ENCODE peak calls at places on chromosomes 4 and X, in nine cellular contexts. Y is naive B cell, Z is A673, N is stomach, R is neural progenitor cell, X is COR-L47, O is D721Med, E is brain microvascular endothelial cell, G is NCI-H1105 treated with DMSO at 0.1 percent for 48 hours. H is an unnamed sample.

GRCh38 chrX:55056820-55057690 is 17.8 kb upstream of the PAGE2B start:
- DNase-seq in Y (peak), Z (no peak), N (no peak), R (no peak), X (no peak), O (no peak), E (peak), G (peak), H (no peak)

GRCh38 chrX:13120017-13120416 is 75.6 kb upstream of the FAM9C start:
- DNase-seq in Y (no peak), Z (no peak), N (peak), R (peak), X (no peak), O (no peak), E (peak), G (no peak), H (no peak)

GRCh38 chr4:153669838-153670237 is 14.2 kb upstream of the TLR2 start:
- DNase-seq in Y (no peak), Z (no peak), N (no peak), R (no peak), X (no peak), O (no peak), E (no peak), G (no peak), H (no peak)

GRCh38 chr4:15651682-15652081 is 3.5 kb downstream of the FBXL5 start:
- DNase-seq in Y (no peak), Z (no peak), N (no peak), R (no peak), X (no peak), O (no peak), E (no peak), G (no peak), H (no peak)

GRCh38 chrX:104420907-104421306 is 145.1 kb upstream of the IL1RAPL2 start:
- DNase-seq in Y (no peak), Z (peak), N (no peak), R (no peak), X (no peak), O (no peak), E (no peak), G (no peak), H (no peak)

GRCh38 chrX:56813318-56813837 is 84.3 kb downstream of the NBDY start:
- DNase-seq in Y (no peak), Z (no peak), N (no peak), R (no peak), X (no peak), O (no peak), E (peak), G (no peak), H (no peak)

GRCh38 chr4:86934147-86934771 is 552 bp upstream of the AFF1 start:
- DNase-seq in Y (peak), Z (no peak), N (no peak), R (peak), X (no peak), O (no peak), E (no peak), G (no peak), H (no peak)

GRCh38 chr4:27836505-27836904 is 975.9 kb downstream of the STIM2 start:
- DNase-seq in Y (no peak), Z (peak), N (no peak), R (no peak), X (no peak), O (no peak), E (peak), G (no peak), H (no peak)

GRCh38 chrX:132411310-132411977 is 77.4 kb downstream of the MBNL3 start:
- DNase-seq in Y (no peak), Z (no peak), N (no peak), R (no peak), X (no peak), O (no peak), E (no peak), G (no peak), H (no peak)

GRCh38 chrX:14362731-14363130 is 166.6 kb upstream of the GLRA2 start:
- DNase-seq in Y (no peak), Z (no peak), N (no peak), R (no peak), X (no peak), O (no peak), E (no peak), G (no peak), H (no peak)

GRCh38 chrX:129310000-129310399 is 213.3 kb downstream of the SMARCA1 start:
- DNase-seq in Y (no peak), Z (no peak), N (no peak), R (no peak), X (no peak), O (no peak), E (no peak), G (no peak), H (no peak)

GRCh38 chr4:178789279-178789678 is 1347.0 kb upstream of the AGA start:
- DNase-seq in Y (no peak), Z (no peak), N (no peak), R (no peak), X (no peak), O (no peak), E (no peak), G (no peak), H (no peak)

GRCh38 chrX:3743821-3744439 is 30.5 kb upstream of the PRKX start:
- DNase-seq in Y (peak), Z (no peak), N (no peak), R (no peak), X (no peak), O (no peak), E (no peak), G (no peak), H (peak)

GRCh38 chrX:53013291-53013690 is 35.3 kb upstream of the GPR173 start:
- DNase-seq in Y (no peak), Z (no peak), N (no peak), R (no peak), X (no peak), O (no peak), E (no peak), G (no peak), H (no peak)

GRCh38 chrX:45771114-45771513 is 570.4 kb upstream of the DIPK2B start:
- DNase-seq in Y (no peak), Z (peak), N (peak), R (no peak), X (no peak), O (no peak), E (peak), G (no peak), H (peak)

GRCh38 chr4:167218022-167218608 is 16.2 kb downstream of the SPOCK3 start:
- DNase-seq in Y (no peak), Z (no peak), N (no peak), R (no peak), X (peak), O (no peak), E (no peak), G (peak), H (no peak)

GRCh38 chr4:102454981-102455690 is 46.0 kb upstream of the NFKB1 start:
- DNase-seq in Y (no peak), Z (no peak), N (no peak), R (no peak), X (no peak), O (no peak), E (no peak), G (no peak), H (peak)

GRCh38 chr4:88794952-88795351 is 97.3 kb upstream of the NAP1L5 start:
- DNase-seq in Y (no peak), Z (no peak), N (no peak), R (no peak), X (no peak), O (no peak), E (no peak), G (no peak), H (no peak)

GRCh38 chr4:22573198-22573597 is 57.3 kb upstream of the ADGRA3 start:
- DNase-seq in Y (no peak), Z (peak), N (peak), R (no peak), X (no peak), O (no peak), E (no peak), G (peak), H (no peak)

GRCh38 chrX:39616098-39616729 is 481.5 kb downstream of the BCOR start:
- DNase-seq in Y (peak), Z (no peak), N (no peak), R (no peak), X (no peak), O (no peak), E (no peak), G (no peak), H (no peak)

GRCh38 chrX:63751481-63751880 is 33.5 kb downstream of the ARHGEF9 start:
- DNase-seq in Y (no peak), Z (no peak), N (no peak), R (no peak), X (no peak), O (no peak), E (no peak), G (no peak), H (no peak)

GRCh38 chr4:16142598-16143295 is 58.9 kb upstream of the PROM1 start:
- DNase-seq in Y (no peak), Z (no peak), N (no peak), R (no peak), X (no peak), O (no peak), E (no peak), G (no peak), H (peak)

GRCh38 chr4:48071171-48071570 is 54.6 kb downstream of the NIPAL1 start:
- DNase-seq in Y (no peak), Z (no peak), N (no peak), R (no peak), X (no peak), O (no peak), E (peak), G (no peak), H (no peak)

GRCh38 chr4:168647976-168648375 is 151.1 kb downstream of the PALLD start:
- DNase-seq in Y (no peak), Z (peak), N (no peak), R (no peak), X (no peak), O (no peak), E (peak), G (no peak), H (no peak)

GRCh38 chr4:112036881-112037280 is 108.4 kb upstream of the FAM241A start:
- DNase-seq in Y (no peak), Z (no peak), N (no peak), R (peak), X (no peak), O (no peak), E (no peak), G (no peak), H (no peak)

GRCh38 chrX:85499400-85499799 is 119.9 kb upstream of the POF1B start:
- DNase-seq in Y (no peak), Z (no peak), N (no peak), R (no peak), X (no peak), O (no peak), E (no peak), G (no peak), H (no peak)

GRCh38 chr4:48705609-48706008 is 74.5 kb downstream of the FRYL start:
- DNase-seq in Y (no peak), Z (no peak), N (no peak), R (no peak), X (no peak), O (no peak), E (no peak), G (no peak), H (no peak)

GRCh38 chrX:118723376-118723775 is 4.0 kb upstream of the IL13RA1 start:
- DNase-seq in Y (no peak), Z (no peak), N (no peak), R (no peak), X (no peak), O (no peak), E (no peak), G (no peak), H (no peak)